ENCODE peak calls at places on chromosome 6, in four cellular contexts. Z, E, M and K are unnamed samples.

GRCh38 chr6:4358414-4359107 is 223.2 kb upstream of the ECI2 start:
- DNase-seq in M (peak), Z (peak), E (no peak), K (peak)

GRCh38 chr6:84791233-84791632 is 26.8 kb upstream of the TBX18 start:
- DNase-seq in Z (peak), E (no peak), M (no peak), K (no peak)

GRCh38 chr6:71288228-71289038 is at the start of gene OGFRL1:
- DNase-seq in M (peak), E (peak), Z (peak), K (peak)

GRCh38 chr6:130178692-130179091 is 44.1 kb downstream of the SAMD3 start:
- DNase-seq in Z (peak), E (no peak), M (peak), K (peak)

GRCh38 chr6:44074383-44075136 is 52.7 kb downstream of the MRPL14 start:
- DNase-seq in E (peak), Z (peak), M (peak), K (peak)

GRCh38 chr6:8858854-8859257 is 423.5 kb upstream of the SLC35B3 start:
- DNase-seq in Z (no peak), M (no peak), E (no peak), K (no peak)

GRCh38 chr6:129402244-129402643 is 307.7 kb downstream of the ARHGAP18 start:
- DNase-seq in Z (no peak), M (no peak), E (no peak), K (peak)

GRCh38 chr6:54846243-54846856 is at the start of gene FAM83B:
- DNase-seq in M (no peak), Z (no peak), E (no peak), K (no peak)

GRCh38 chr6:105824732-105825131 is 261.4 kb upstream of the PRDM1 start:
- DNase-seq in M (no peak), Z (no peak), E (no peak), K (peak)

GRCh38 chr6:33620158-33620583 is 951 bp upstream of the ITPR3 start:
- DNase-seq in M (no peak), E (peak), Z (no peak), K (peak)

GRCh38 chr6:7541175-7542064 is at the start of gene DSP:
- DNase-seq in M (no peak), Z (peak), E (peak), K (peak)

GRCh38 chr6:51025082-51025777 is 206.6 kb downstream of the TFAP2B start:
- DNase-seq in E (no peak), M (peak), Z (peak), K (no peak)

GRCh38 chr6:19602614-19603013 is 234.6 kb upstream of the ID4 start:
- DNase-seq in Z (no peak), E (no peak), M (no peak), K (no peak)

GRCh38 chr6:10112871-10113584 is 301.8 kb downstream of the TFAP2A start:
- DNase-seq in E (no peak), M (no peak), Z (no peak), K (no peak)

GRCh38 chr6:64256483-64256882 is 620.9 kb downstream of the PHF3 start:
- DNase-seq in M (no peak), Z (no peak), E (no peak), K (no peak)

GRCh38 chr6:161271343-161272019 is 2.4 kb downstream of the AGPAT4 start:
- DNase-seq in M (no peak), E (no peak), Z (no peak), K (no peak)

GRCh38 chr6:1554881-1555569 is 54.7 kb upstream of the FOXC1 start:
- DNase-seq in M (peak), E (peak), Z (peak), K (peak)

GRCh38 chr6:79127660-79128059 is 49.6 kb upstream of the PHIP start:
- DNase-seq in E (no peak), Z (no peak), M (no peak), K (no peak)